ENCODE peak calls at places on chromosomes 7 and 10, in eight cellular contexts. M is HCT116, Y is A549, E is endothelial cell of umbilical vein, R is HepG2, P is K562, T is GM12878, S is H1. C is an unnamed sample.

GRCh38 chr7:87154166-87154565 is 1.9 kb downstream of the DMTF1 start:
- DNase-seq in M (no peak), Y (no peak), T (no peak), S (no peak), P (no peak), R (no peak), E (no peak), C (no peak)

GRCh38 chr10:70232155-70232858 is 922 bp downstream of the PPA1 start:
- DNase-seq in S (peak; percentile 52), E (peak; percentile 74), Y (peak; percentile 43), T (no peak), P (peak; percentile 54), R (peak; percentile 71), M (no peak), C (peak; percentile 68)

GRCh38 chr7:123917878-123918277 is 7.2 kb upstream of the SPAM1 start:
- DNase-seq in R (no peak), P (no peak), T (no peak), Y (no peak), S (no peak), E (no peak), M (no peak), C (no peak)

GRCh38 chr7:105206985-105207384 is 181.7 kb downstream of the SRPK2 start:
- DNase-seq in T (no peak), M (no peak), R (no peak), P (no peak), Y (no peak), S (no peak), E (no peak), C (no peak)

GRCh38 chr10:21926949-21927348 is 76.6 kb downstream of the DNAJC1 start:
- DNase-seq in P (no peak), Y (peak; percentile 74), M (no peak), R (peak; percentile 84), T (no peak), S (no peak), E (peak; percentile 71), C (no peak)

GRCh38 chr7:117230276-117231046 is 92.4 kb downstream of the WNT2 start:
- DNase-seq in Y (no peak), E (no peak), R (no peak), S (no peak), M (no peak), T (peak; percentile 66), P (no peak), C (no peak)

GRCh38 chr10:15144788-15145187 is 23.7 kb downstream of the NMT2 start:
- DNase-seq in S (no peak), R (no peak), T (no peak), Y (no peak), M (no peak), P (no peak), E (peak; percentile 50), C (no peak)

GRCh38 chr10:102546606-102547310 is 43.0 kb downstream of the SUFU start:
- DNase-seq in P (no peak), M (no peak), T (no peak), S (no peak), E (no peak), Y (no peak), R (no peak), C (peak; percentile 52)

GRCh38 chr7:82729172-82730030 is 285.8 kb upstream of the CACNA2D1 start:
- DNase-seq in Y (peak; percentile 59), E (peak; percentile 60), M (peak; percentile 48), P (peak; percentile 12), T (no peak), R (peak; percentile 12), S (no peak), C (peak; percentile 56)

GRCh38 chr7:100476903-100477870 is 1.8 kb downstream of the TSC22D4 start:
- DNase-seq in M (no peak), E (peak; percentile 35), S (peak; percentile 80), T (no peak), P (peak; percentile 65), R (no peak), Y (no peak), C (peak; percentile 69)

GRCh38 chr7:51129527-51130472 is 186.8 kb downstream of the COBL start:
- DNase-seq in Y (no peak), E (no peak), R (no peak), P (no peak), S (peak; percentile 35), T (no peak), M (no peak), C (no peak)
- TF ChIP-seq POLR2A in Y (no peak), E (no peak), R (no peak), P (no peak), S (no peak), T (no peak), M (no peak), C (no peak)

DNA sequence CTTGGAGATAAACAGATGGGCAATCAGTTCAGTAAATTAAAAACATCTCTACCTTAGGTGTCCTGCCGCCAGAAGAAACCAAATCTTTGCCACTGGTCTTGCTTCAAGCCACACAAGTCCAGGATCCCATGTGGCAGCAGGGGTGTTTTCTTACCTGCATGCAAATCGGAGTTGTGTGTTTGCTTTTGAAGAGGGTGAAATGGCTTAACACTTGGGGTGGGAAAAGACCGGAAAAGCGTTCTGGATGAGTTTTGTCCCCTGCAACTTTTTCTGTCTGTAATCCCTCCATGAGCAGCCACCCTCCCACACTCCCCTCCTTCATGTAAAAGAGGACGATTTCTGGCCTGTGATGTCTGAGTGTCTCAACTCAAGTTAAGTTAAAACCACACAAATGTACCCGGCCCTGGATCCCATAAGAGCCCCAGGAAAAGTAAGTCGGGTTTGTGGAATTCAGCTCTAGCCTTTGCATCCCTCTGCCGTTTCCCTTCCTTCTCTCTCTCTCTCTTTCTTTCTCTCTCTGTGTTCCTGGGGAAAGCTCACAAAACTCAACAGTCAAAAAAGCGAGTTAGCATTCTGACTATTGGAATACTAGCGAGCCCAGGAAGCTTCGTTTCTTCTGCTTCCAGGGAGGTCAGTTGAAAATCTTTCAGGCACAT is 178.5 kb downstream of the TCF7L2 start:
- DNase-seq in P (no peak), S (no peak), E (no peak), Y (no peak), T (no peak), M (no peak), R (no peak), C (no peak)
- TF ChIP-seq CTCF in P (no peak), S (no peak), E (no peak), Y (no peak), T (no peak), M (no peak), R (no peak), C (no peak)

GRCh38 chr10:119644215-119644826 is 6.9 kb upstream of the BAG3 start:
- DNase-seq in P (no peak), M (no peak), T (no peak), Y (no peak), R (peak; percentile 27), S (peak; percentile 96), E (no peak), C (no peak)
- TF ChIP-seq MAX in P (no peak), M (no peak), T (no peak), Y (no peak), R (no peak), S (no peak), E (no peak), C (no peak)

DNA sequence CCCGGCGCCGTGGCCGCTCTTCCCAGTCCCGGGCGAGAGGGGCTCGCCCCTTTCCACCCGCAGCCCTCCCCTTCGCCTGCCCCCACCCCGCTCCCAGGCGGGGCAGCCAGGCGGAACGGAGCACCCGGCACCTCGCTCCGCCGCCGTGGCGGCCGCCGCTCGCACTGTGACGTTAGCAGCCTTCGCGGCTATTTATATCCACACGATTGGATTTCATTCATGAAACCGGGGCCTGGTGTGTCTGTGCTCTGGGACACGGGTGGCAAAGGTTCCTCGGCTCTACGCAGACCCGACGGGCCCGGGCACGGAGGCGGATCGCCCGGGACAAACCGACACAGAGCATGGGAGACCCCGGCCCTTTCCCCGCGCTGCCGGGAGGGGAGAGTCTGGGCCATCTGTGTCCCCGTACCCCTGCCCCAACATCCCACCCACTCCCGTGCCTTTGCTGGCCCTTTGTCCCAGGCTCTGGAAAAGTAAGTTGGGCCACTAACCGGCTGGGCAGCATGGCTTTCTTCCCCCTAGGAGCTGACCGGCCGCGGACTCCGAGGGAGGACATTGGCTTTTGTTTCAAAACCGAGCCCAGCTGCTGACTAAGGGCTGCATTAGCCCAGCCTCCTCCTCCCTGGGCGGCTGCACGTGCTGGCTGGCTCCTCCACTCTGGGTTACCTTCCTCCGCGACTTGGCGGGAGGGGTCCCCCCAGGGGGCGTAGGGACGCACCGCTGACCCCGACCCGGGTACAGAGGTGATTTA is at the start of gene RHOBTB1:
- DNase-seq in E (peak; percentile 85), T (no peak), P (peak; percentile 82), S (peak; percentile 77), M (no peak), R (peak; percentile 34), Y (peak; percentile 81), C (no peak)
- TF ChIP-seq POLR2A in E (peak; percentile 71), T (no peak), P (peak; percentile 74), S (peak; percentile 47), M (no peak), R (peak; percentile 34), Y (no peak), C (no peak)